ENCODE peak calls at places on chromosomes 12 and 14, in nine cellular contexts. W is sigmoid colon, A is psoas muscle, N is adrenal gland, Q is mucosa of descending colon, B is transverse colon, L is left ventricle myocardium inferior, Y is testis, R is spleen. E is an unnamed sample.
A peak's percentile ranks its signal among the peaks of the same experiment; 100 is the strongest.

GRCh38 chr12:96221391-96221790 is 27.2 kb downstream of the ELK3 start:
- DNase-seq in R (no peak), Q (no peak), N (no peak), L (no peak), A (no peak), W (no peak), Y (no peak), B (no peak), E (no peak)

GRCh38 chr12:185197-185955 is 28.6 kb downstream of the SLC6A12 start:
- DNase-seq in Y (no peak), A (peak; percentile 50), L (no peak), Q (no peak), B (no peak), W (no peak), N (no peak), R (no peak), E (no peak)

GRCh38 chr14:94761999-94762377 is 7.9 kb downstream of the GSC start:
- DNase-seq in W (no peak), B (no peak), Y (no peak), R (no peak), A (peak; percentile 62), Q (no peak), N (no peak), L (no peak), E (no peak)

GRCh38 chr14:53432378-53432802 is 279.3 kb upstream of the DDHD1 start:
- DNase-seq in Y (no peak), R (no peak), B (no peak), A (no peak), L (no peak), W (no peak), Q (no peak), N (peak; percentile 24), E (no peak)

GRCh38 chr14:63726499-63726898 is 1.4 kb downstream of the SGPP1 start:
- DNase-seq in N (no peak), R (no peak), Q (no peak), W (no peak), B (no peak), L (no peak), A (no peak), Y (no peak), E (no peak)

GRCh38 chr12:111069886-111070285 is 149.5 kb upstream of the MYL2 start:
- DNase-seq in Q (no peak), B (no peak), W (no peak), L (no peak), R (no peak), N (no peak), Y (no peak), A (no peak), E (no peak)

GRCh38 chr14:68662395-68662794 is 130.5 kb downstream of the ZFP36L1 start:
- DNase-seq in A (no peak), R (no peak), L (no peak), Y (no peak), N (no peak), Q (no peak), B (no peak), W (no peak), E (peak; percentile 36)

GRCh38 chr12:122062832-122063690 is 15.5 kb upstream of the MLXIP start:
- DNase-seq in L (peak; percentile 52), W (peak; percentile 95), A (no peak), Y (peak; percentile 68), R (no peak), Q (peak; percentile 71), B (peak; percentile 71), N (peak; percentile 68), E (no peak)

GRCh38 chr14:38867561-38868150 is 235.4 kb downstream of the SEC23A start:
- DNase-seq in Q (peak; percentile 94), R (no peak), W (peak; percentile 77), B (peak; percentile 78), A (peak; percentile 53), Y (peak; percentile 88), N (peak; percentile 88), L (peak; percentile 41), E (peak; percentile 79)

GRCh38 chr12:91511795-91512420 is 329.3 kb upstream of the DCN start:
- DNase-seq in N (no peak), Q (no peak), A (no peak), L (no peak), B (no peak), W (no peak), R (no peak), Y (no peak), E (no peak)

GRCh38 chr12:94714378-94714777 is 64.0 kb upstream of the TMCC3 start:
- DNase-seq in B (no peak), A (peak; percentile 78), L (no peak), N (no peak), Y (no peak), W (no peak), R (no peak), Q (no peak), E (no peak)

GRCh38 chr12:93061414-93062099 is 132.5 kb upstream of the EEA1 start:
- DNase-seq in R (no peak), L (peak; percentile 55), Q (no peak), B (no peak), Y (no peak), N (no peak), A (no peak), W (peak; percentile 77), E (no peak)

GRCh38 chr12:99977550-99977949 is 7.2 kb downstream of the ANKS1B start:
- DNase-seq in R (no peak), B (no peak), A (no peak), L (no peak), W (no peak), Q (no peak), Y (no peak), N (no peak), E (no peak)

GRCh38 chr12:132259364-132259871 is 70.0 kb downstream of the GALNT9 start:
- DNase-seq in W (no peak), A (no peak), Q (no peak), Y (no peak), B (no peak), N (no peak), R (no peak), L (no peak), E (no peak)

GRCh38 chr14:88023658-88024187 is 18.8 kb downstream of the GPR65 start:
- DNase-seq in R (no peak), A (no peak), Q (no peak), N (no peak), W (no peak), B (no peak), L (no peak), Y (no peak), E (no peak)

GRCh38 chr12:6273931-6274687 is 36.4 kb upstream of the PLEKHG6 start:
- DNase-seq in Q (no peak), N (no peak), A (no peak), R (peak; percentile 34), W (peak; percentile 63), Y (peak; percentile 56), L (no peak), B (no peak), E (no peak)

GRCh38 chr12:46221255-46222128 is 47.4 kb downstream of the SLC38A1 start:
- DNase-seq in Y (no peak), B (no peak), W (no peak), Q (no peak), R (no peak), N (no peak), L (no peak), A (no peak), E (no peak)

GRCh38 chr12:46224401-46224800 is 44.4 kb downstream of the SLC38A1 start:
- DNase-seq in W (peak; percentile 93), Q (no peak), N (peak; percentile 8), R (no peak), Y (no peak), A (peak; percentile 75), B (peak; percentile 39), L (peak; percentile 33), E (peak; percentile 68)

GRCh38 chr12:46222642-46223041 is 46.2 kb downstream of the SLC38A1 start:
- DNase-seq in R (no peak), L (no peak), W (no peak), B (no peak), Q (no peak), A (no peak), N (no peak), Y (no peak), E (no peak)

GRCh38 chr12:46219892-46220655 is 48.8 kb downstream of the SLC38A1 start:
- DNase-seq in Q (peak; percentile 37), W (no peak), N (no peak), R (no peak), L (no peak), Y (no peak), B (peak; percentile 18), A (no peak), E (no peak)

DNA sequence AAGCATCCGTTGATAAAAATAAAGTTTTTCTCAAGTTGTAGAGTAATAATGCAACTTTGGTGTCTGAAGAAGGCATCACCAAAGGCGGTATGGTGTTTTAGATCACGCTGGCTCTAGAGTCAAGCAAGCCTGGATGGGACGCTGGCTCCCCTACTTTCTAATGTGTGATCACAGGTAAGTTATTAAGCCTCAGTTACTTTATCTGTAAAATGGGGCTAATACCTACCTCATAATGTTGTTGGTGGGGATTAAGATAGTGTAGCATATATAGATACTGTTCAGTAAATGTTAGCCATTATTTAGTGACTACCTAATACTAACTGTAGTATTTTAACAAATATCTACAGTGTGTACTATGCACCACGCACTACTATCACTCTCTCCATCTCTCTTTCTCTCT is 45.8 kb downstream of the SLC38A1 start:
- DNase-seq in Y (no peak), W (no peak), R (no peak), A (no peak), B (no peak), N (no peak), Q (no peak), L (no peak), E (no peak)
- H3K4me1 ChIP-seq in Y (no peaks in the 10 kb centered on the region), W (peaks cover 89% of the 10 kb centered on the region), R (peaks cover 69% of the 10 kb centered on the region), A (peaks cover 20% of the 10 kb centered on the region), B (peaks cover 40% of the 10 kb centered on the region), N (peaks cover 7% of the 10 kb centered on the region), Q (peaks cover 24% of the 10 kb centered on the region), L (peaks cover 66% of the 10 kb centered on the region), E (no peaks in the 10 kb centered on the region)

GRCh38 chr14:77025744-77026165 is 2.8 kb downstream of the IRF2BPL start:
- DNase-seq in L (peak; percentile 31), W (no peak), Q (no peak), R (peak; percentile 84), B (no peak), Y (no peak), N (peak; percentile 47), A (no peak), E (no peak)
- H3K4me3 ChIP-seq in L (peak overlapping the region; percentile 89), W (peak overlapping the region; percentile 89), Q (no peak overlapping the region), R (peak overlapping the region; percentile 69), B (peak overlapping the region; percentile 73), Y (peak overlapping the region; percentile 72), N (peak overlapping the region; percentile 85), A (peak overlapping the region; percentile 91), E (peak overlapping the region; percentile 67)

DNA sequence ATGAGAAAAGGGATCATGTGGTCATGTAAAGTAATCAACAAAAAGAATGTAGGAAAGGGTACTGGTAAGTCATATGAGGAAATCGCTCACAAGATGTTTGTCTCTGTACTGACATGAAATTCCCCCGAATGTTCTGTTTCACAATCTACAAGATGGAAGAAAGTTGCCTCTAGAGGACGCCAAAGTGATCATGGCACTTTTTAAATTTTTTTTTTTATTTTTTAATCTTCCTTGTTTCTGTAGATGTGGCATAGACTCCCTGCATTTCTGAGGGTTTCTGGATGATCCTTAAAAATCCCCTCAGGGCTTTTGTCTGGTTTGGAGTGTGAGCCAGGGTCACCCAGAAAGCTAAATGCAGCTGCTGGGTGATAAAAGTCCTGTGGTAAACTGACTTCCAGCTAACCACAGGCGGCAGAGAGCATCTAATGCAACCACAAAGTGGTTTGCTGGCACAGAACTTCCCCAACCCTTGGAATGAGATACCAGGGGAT is 393.6 kb downstream of the CCDC91 start:
- DNase-seq in W (no peak), B (no peak), L (no peak), A (no peak), N (no peak), R (no peak), Y (no peak), Q (no peak), E (no peak)
- TF ChIP-seq CTCF in W (no peak), B (no peak), L (no peak), A (no peak), N (no peak), R (no peak), Y (no peak), Q (no peak), E (no peak)

GRCh38 chr14:101840649-101841365 is 79.3 kb downstream of the PPP2R5C start:
- DNase-seq in L (no peak), Y (no peak), N (no peak), Q (no peak), W (no peak), R (no peak), B (no peak), A (no peak), E (no peak)
- H3K4me1 ChIP-seq in L (peaks cover 98% of the 10 kb centered on the region), Y (peaks cover 27% of the 10 kb centered on the region), N (peaks cover 37% of the 10 kb centered on the region), Q (peaks cover 5% of the 10 kb centered on the region), W (peaks cover 64% of the 10 kb centered on the region), R (peaks cover 91% of the 10 kb centered on the region), B (peaks cover 9% of the 10 kb centered on the region), A (peaks cover 32% of the 10 kb centered on the region), E (no peaks in the 10 kb centered on the region)

E was measured in right atrium auricular region.